ENCODE peak calls at places on chromosome 10, in six cellular contexts. One of them, this sample, is unnamed.
A peak's percentile ranks its signal among the peaks of the same experiment; 100 is the strongest.

GRCh38 chr10:114131094-114131493 is 42.9 kb downstream of the CCDC186 start:
- DNase-seq in endothelial cell of umbilical vein: no peak
- DNase-seq in SK-N-SH: no peak
- DNase-seq in breast epithelium: no peak
- DNase-seq in SJSA1: no peak
- DNase-seq in lung: no peak
- DNase-seq in this sample: no peak

GRCh38 chr10:102040305-102040704 is 15.7 kb downstream of the ARMH3 start:
- DNase-seq in endothelial cell of umbilical vein: peak; percentile 20
- DNase-seq in SK-N-SH: no peak
- DNase-seq in breast epithelium: no peak
- DNase-seq in SJSA1: no peak
- DNase-seq in lung: no peak
- DNase-seq in this sample: no peak

GRCh38 chr10:51014680-51015425 is 59.4 kb upstream of the PRKG1 start:
- DNase-seq in endothelial cell of umbilical vein: no peak
- DNase-seq in SK-N-SH: no peak
- DNase-seq in breast epithelium: no peak
- DNase-seq in SJSA1: no peak
- DNase-seq in lung: no peak
- DNase-seq in this sample: no peak

GRCh38 chr10:62037166-62037831 is 135.8 kb downstream of the ARID5B start:
- DNase-seq in endothelial cell of umbilical vein: no peak
- DNase-seq in SK-N-SH: no peak
- DNase-seq in breast epithelium: peak; percentile 50
- DNase-seq in SJSA1: peak; percentile 71
- DNase-seq in lung: no peak
- DNase-seq in this sample: peak; percentile 15

GRCh38 chr10:23864631-23865147 is 344.2 kb upstream of the KIAA1217 start:
- DNase-seq in endothelial cell of umbilical vein: no peak
- DNase-seq in SK-N-SH: no peak
- DNase-seq in breast epithelium: no peak
- DNase-seq in SJSA1: no peak
- DNase-seq in lung: no peak
- DNase-seq in this sample: no peak

GRCh38 chr10:78757542-78757941 is 311.2 kb upstream of the ZMIZ1 start:
- DNase-seq in endothelial cell of umbilical vein: no peak
- DNase-seq in SK-N-SH: no peak
- DNase-seq in breast epithelium: no peak
- DNase-seq in SJSA1: peak; percentile 71
- DNase-seq in lung: no peak
- DNase-seq in this sample: peak; percentile 61

GRCh38 chr10:124917168-124917938 is 24.6 kb upstream of the ZRANB1 start:
- DNase-seq in endothelial cell of umbilical vein: peak; percentile 76
- DNase-seq in SK-N-SH: peak; percentile 73
- DNase-seq in breast epithelium: peak; percentile 56
- DNase-seq in SJSA1: peak; percentile 57
- DNase-seq in lung: peak; percentile 49
- DNase-seq in this sample: peak; percentile 55

GRCh38 chr10:131785121-131785460 is 115.7 kb upstream of the PPP2R2D start:
- DNase-seq in endothelial cell of umbilical vein: no peak
- DNase-seq in SK-N-SH: no peak
- DNase-seq in breast epithelium: no peak
- DNase-seq in SJSA1: no peak
- DNase-seq in lung: no peak
- DNase-seq in this sample: no peak

GRCh38 chr10:6100370-6100769 is 11.5 kb downstream of the RBM17 start:
- DNase-seq in endothelial cell of umbilical vein: no peak
- DNase-seq in SK-N-SH: no peak
- DNase-seq in breast epithelium: no peak
- DNase-seq in SJSA1: no peak
- DNase-seq in lung: no peak
- DNase-seq in this sample: no peak

GRCh38 chr10:53140516-53140915 is 367.9 kb upstream of the MBL2 start:
- DNase-seq in endothelial cell of umbilical vein: no peak
- DNase-seq in SK-N-SH: no peak
- DNase-seq in breast epithelium: no peak
- DNase-seq in SJSA1: no peak
- DNase-seq in lung: no peak
- DNase-seq in this sample: no peak

GRCh38 chr10:86686972-86687371 is 18.7 kb downstream of the LDB3 start:
- DNase-seq in endothelial cell of umbilical vein: no peak
- DNase-seq in SK-N-SH: no peak
- DNase-seq in breast epithelium: no peak
- DNase-seq in SJSA1: no peak
- DNase-seq in lung: no peak
- DNase-seq in this sample: no peak

GRCh38 chr10:132879408-132880147 is 62.8 kb downstream of the CFAP46 start:
- DNase-seq in endothelial cell of umbilical vein: no peak
- DNase-seq in SK-N-SH: no peak
- DNase-seq in breast epithelium: no peak
- DNase-seq in SJSA1: no peak
- DNase-seq in lung: no peak
- DNase-seq in this sample: no peak

GRCh38 chr10:99531026-99531695 is 1.6 kb upstream of the NKX2-3 start:
- DNase-seq in endothelial cell of umbilical vein: no peak
- DNase-seq in SK-N-SH: peak; percentile 52
- DNase-seq in breast epithelium: no peak
- DNase-seq in SJSA1: no peak
- DNase-seq in lung: no peak
- DNase-seq in this sample: no peak
- H3K4me3 ChIP-seq in endothelial cell of umbilical vein: no peak overlapping the region
- H3K4me3 ChIP-seq in SK-N-SH: no peak overlapping the region
- H3K4me3 ChIP-seq in breast epithelium: no peak overlapping the region
- H3K4me3 ChIP-seq in SJSA1: no peak overlapping the region
- H3K4me3 ChIP-seq in lung: no peak overlapping the region
- H3K4me3 ChIP-seq in this sample: no peak overlapping the region

DNA sequence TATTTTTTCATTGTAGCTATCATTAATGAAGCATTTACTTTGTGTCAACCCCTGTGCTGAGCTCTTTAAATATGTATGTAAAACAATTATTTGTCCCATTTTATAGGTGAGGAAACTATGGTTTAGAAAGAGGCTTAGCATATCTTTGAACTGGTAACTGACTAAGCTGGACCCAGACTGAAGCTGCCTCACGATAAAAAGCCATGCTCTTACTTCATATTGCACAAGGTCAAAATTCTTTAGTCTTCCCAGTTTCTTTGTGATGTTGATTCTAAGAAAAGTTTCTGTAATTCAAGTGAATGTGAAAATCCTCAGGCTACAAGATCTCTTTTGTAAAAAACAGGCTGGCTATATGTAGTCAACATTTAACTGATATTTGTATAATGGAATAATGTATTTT is 46.6 kb upstream of the SLC16A12 start:
- DNase-seq in endothelial cell of umbilical vein: no peak
- DNase-seq in SK-N-SH: no peak
- DNase-seq in breast epithelium: no peak
- DNase-seq in SJSA1: no peak
- DNase-seq in lung: no peak
- DNase-seq in this sample: no peak
- H3K4me3 ChIP-seq in endothelial cell of umbilical vein: no peak overlapping the region
- H3K4me3 ChIP-seq in SK-N-SH: no peak overlapping the region
- H3K4me3 ChIP-seq in breast epithelium: no peak overlapping the region
- H3K4me3 ChIP-seq in SJSA1: no peak overlapping the region
- H3K4me3 ChIP-seq in lung: no peak overlapping the region
- H3K4me3 ChIP-seq in this sample: no peak overlapping the region

GRCh38 chr10:100737359-100738054 is 7.9 kb upstream of the PAX2 start:
- DNase-seq in endothelial cell of umbilical vein: no peak
- DNase-seq in SK-N-SH: peak; percentile 55
- DNase-seq in breast epithelium: no peak
- DNase-seq in SJSA1: no peak
- DNase-seq in lung: no peak
- DNase-seq in this sample: no peak

GRCh38 chr10:100736809-100737358 is 8.5 kb upstream of the PAX2 start:
- DNase-seq in endothelial cell of umbilical vein: no peak
- DNase-seq in SK-N-SH: no peak
- DNase-seq in breast epithelium: no peak
- DNase-seq in SJSA1: no peak
- DNase-seq in lung: no peak
- DNase-seq in this sample: no peak

GRCh38 chr10:100736144-100736808 is 9.1 kb upstream of the PAX2 start:
- DNase-seq in endothelial cell of umbilical vein: no peak
- DNase-seq in SK-N-SH: no peak
- DNase-seq in breast epithelium: no peak
- DNase-seq in SJSA1: no peak
- DNase-seq in lung: no peak
- DNase-seq in this sample: no peak

GRCh38 chr10:100739516-100740368 is 5.6 kb upstream of the PAX2 start:
- DNase-seq in endothelial cell of umbilical vein: no peak
- DNase-seq in SK-N-SH: peak; percentile 53
- DNase-seq in breast epithelium: no peak
- DNase-seq in SJSA1: no peak
- DNase-seq in lung: no peak
- DNase-seq in this sample: no peak

DNA sequence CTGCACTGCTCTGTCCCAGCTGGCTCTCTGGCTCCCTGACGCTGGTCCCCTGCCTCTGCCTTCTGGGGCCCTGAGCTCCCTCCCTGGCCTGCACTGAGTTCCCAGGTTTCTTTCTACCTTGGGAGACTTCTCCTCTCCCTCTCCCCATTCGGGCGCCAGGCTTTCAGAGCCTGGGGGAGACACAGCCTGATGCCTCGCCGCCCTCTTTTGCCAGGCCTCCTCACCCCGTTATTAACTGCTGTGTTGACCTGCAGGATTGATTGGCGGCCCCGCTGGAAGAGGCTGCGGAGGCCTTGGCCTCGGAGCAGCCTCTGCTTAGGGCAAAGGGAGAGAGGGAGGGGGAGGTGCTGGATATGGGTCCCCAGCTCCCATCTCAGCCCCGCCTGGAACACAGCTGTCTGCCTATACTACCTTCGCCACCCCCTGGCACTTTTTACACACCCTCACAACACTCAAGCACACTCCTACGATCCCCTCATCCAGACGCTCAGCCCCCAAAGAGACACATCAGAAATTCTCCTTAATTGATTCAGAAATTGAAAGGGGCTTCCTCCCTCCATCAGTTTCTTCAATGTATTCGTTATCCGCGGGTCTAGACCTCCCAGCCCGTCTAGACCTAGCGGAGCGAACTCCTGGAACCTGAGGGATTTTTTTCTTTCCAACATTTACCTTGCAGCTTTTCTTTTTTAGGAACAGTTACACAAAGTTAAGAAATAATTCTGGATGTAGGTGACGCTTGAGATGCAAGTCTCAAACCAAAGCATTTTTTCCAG is 7.1 kb upstream of the PAX2 start:
- DNase-seq in endothelial cell of umbilical vein: no peak
- DNase-seq in SK-N-SH: no peak
- DNase-seq in breast epithelium: no peak
- DNase-seq in SJSA1: no peak
- DNase-seq in lung: no peak
- DNase-seq in this sample: no peak
- H3K4me3 ChIP-seq in endothelial cell of umbilical vein: no peak overlapping the region
- H3K4me3 ChIP-seq in SK-N-SH: no peak overlapping the region
- H3K4me3 ChIP-seq in breast epithelium: no peak overlapping the region
- H3K4me3 ChIP-seq in SJSA1: no peak overlapping the region
- H3K4me3 ChIP-seq in lung: no peak overlapping the region
- H3K4me3 ChIP-seq in this sample: no peak overlapping the region

DNA sequence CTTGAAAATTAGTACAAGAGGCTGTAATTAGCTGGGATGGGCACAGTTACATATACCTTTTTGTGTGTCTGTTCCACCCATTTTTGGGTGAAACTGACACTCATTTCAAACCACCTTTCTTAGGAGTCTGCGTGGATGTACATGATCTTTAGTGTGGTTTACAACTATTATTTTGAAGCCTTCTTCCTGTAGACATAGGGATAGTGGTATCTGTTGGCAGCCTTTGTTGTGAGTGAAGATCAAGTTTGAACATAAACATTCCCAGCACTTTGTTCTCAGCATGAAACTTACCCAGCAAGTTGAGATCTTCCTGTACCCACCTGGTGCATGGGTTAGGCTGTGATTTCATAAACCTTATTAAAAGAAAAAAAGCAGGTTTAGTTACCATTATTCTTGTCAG is 2.0 kb downstream of the BAG3 start:
- DNase-seq in endothelial cell of umbilical vein: peak; percentile 49
- DNase-seq in SK-N-SH: no peak
- DNase-seq in breast epithelium: no peak
- DNase-seq in SJSA1: peak; percentile 25
- DNase-seq in lung: no peak
- DNase-seq in this sample: no peak
- H3K4me3 ChIP-seq in endothelial cell of umbilical vein: peak overlapping the region; percentile 93
- H3K4me3 ChIP-seq in SK-N-SH: peak overlapping the region; percentile 72
- H3K4me3 ChIP-seq in breast epithelium: peak overlapping the region; percentile 93
- H3K4me3 ChIP-seq in SJSA1: peak overlapping the region; percentile 77
- H3K4me3 ChIP-seq in lung: peak overlapping the region; percentile 2
- H3K4me3 ChIP-seq in this sample: peak overlapping the region; percentile 78

GRCh38 chr10:25934673-25935139 is 677 bp downstream of the MYO3A start:
- DNase-seq in endothelial cell of umbilical vein: no peak
- DNase-seq in SK-N-SH: peak; percentile 37
- DNase-seq in breast epithelium: no peak
- DNase-seq in SJSA1: no peak
- DNase-seq in lung: no peak
- DNase-seq in this sample: no peak

GRCh38 chr10:25933653-25934608 is at the start of gene MYO3A:
- DNase-seq in endothelial cell of umbilical vein: no peak
- DNase-seq in SK-N-SH: peak; percentile 31
- DNase-seq in breast epithelium: no peak
- DNase-seq in SJSA1: no peak
- DNase-seq in lung: no peak
- DNase-seq in this sample: no peak
- H3K4me3 ChIP-seq in endothelial cell of umbilical vein: no peak within 1 kb of the TSS
- H3K4me3 ChIP-seq in SK-N-SH: no peak within 1 kb of the TSS
- H3K4me3 ChIP-seq in breast epithelium: peak within 1 kb of the TSS; percentile 22
- H3K4me3 ChIP-seq in SJSA1: no peak within 1 kb of the TSS
- H3K4me3 ChIP-seq in lung: peak within 1 kb of the TSS; percentile 29
- H3K4me3 ChIP-seq in this sample: no peak within 1 kb of the TSS

GRCh38 chr10:35607475-35608316 is 2.6 kb downstream of the GJD4 start:
- DNase-seq in endothelial cell of umbilical vein: no peak
- DNase-seq in SK-N-SH: peak; percentile 71
- DNase-seq in breast epithelium: no peak
- DNase-seq in SJSA1: no peak
- DNase-seq in lung: no peak
- DNase-seq in this sample: peak; percentile 12
- H3K4me3 ChIP-seq in endothelial cell of umbilical vein: peak overlapping the region; percentile 10
- H3K4me3 ChIP-seq in SK-N-SH: peak overlapping the region; percentile 19
- H3K4me3 ChIP-seq in breast epithelium: peak overlapping the region; percentile 39
- H3K4me3 ChIP-seq in SJSA1: no peak overlapping the region
- H3K4me3 ChIP-seq in lung: peak overlapping the region; percentile 21
- H3K4me3 ChIP-seq in this sample: peak overlapping the region; percentile 37

GRCh38 chr10:72334196-72334831 is 20.4 kb downstream of the DNAJB12 start:
- DNase-seq in endothelial cell of umbilical vein: peak; percentile 46
- DNase-seq in SK-N-SH: peak; percentile 77
- DNase-seq in breast epithelium: no peak
- DNase-seq in SJSA1: no peak
- DNase-seq in lung: no peak
- DNase-seq in this sample: peak; percentile 92

GRCh38 chr10:72336259-72337038 is 18.3 kb downstream of the DNAJB12 start:
- DNase-seq in endothelial cell of umbilical vein: no peak
- DNase-seq in SK-N-SH: no peak
- DNase-seq in breast epithelium: peak; percentile 63
- DNase-seq in SJSA1: no peak
- DNase-seq in lung: no peak
- DNase-seq in this sample: no peak

GRCh38 chr10:72335394-72336258 is 19.1 kb downstream of the DNAJB12 start:
- DNase-seq in endothelial cell of umbilical vein: peak; percentile 59
- DNase-seq in SK-N-SH: peak; percentile 54
- DNase-seq in breast epithelium: peak; percentile 78
- DNase-seq in SJSA1: peak; percentile 57
- DNase-seq in lung: no peak
- DNase-seq in this sample: peak; percentile 87

GRCh38 chr10:72333111-72334012 is 21.4 kb downstream of the DNAJB12 start:
- DNase-seq in endothelial cell of umbilical vein: peak; percentile 57
- DNase-seq in SK-N-SH: no peak
- DNase-seq in breast epithelium: no peak
- DNase-seq in SJSA1: no peak
- DNase-seq in lung: no peak
- DNase-seq in this sample: no peak

GRCh38 chr10:72334832-72335393 is 19.8 kb downstream of the DNAJB12 start:
- DNase-seq in endothelial cell of umbilical vein: peak; percentile 87
- DNase-seq in SK-N-SH: peak; percentile 56
- DNase-seq in breast epithelium: peak; percentile 98
- DNase-seq in SJSA1: peak; percentile 86
- DNase-seq in lung: peak; percentile 86
- DNase-seq in this sample: peak; percentile 58
- H3K4me3 ChIP-seq in endothelial cell of umbilical vein: no peak overlapping the region
- H3K4me3 ChIP-seq in SK-N-SH: no peak overlapping the region
- H3K4me3 ChIP-seq in breast epithelium: no peak overlapping the region
- H3K4me3 ChIP-seq in SJSA1: no peak overlapping the region
- H3K4me3 ChIP-seq in lung: no peak overlapping the region
- H3K4me3 ChIP-seq in this sample: peak overlapping the region; percentile 28

This sample was measured in BE2C.